ENCODE peak calls at places on chromosomes 7 and 10, in four cellular contexts. One of them, this sample, is unnamed.

GRCh38 chr10:62043493-62043938 is 142.0 kb downstream of the ARID5B start:
- DNase-seq in IMR-90: peak; percentile 82
- DNase-seq in hepatocyte: no peak
- DNase-seq in adrenal gland: no peak
- DNase-seq in this sample: peak; percentile 18

GRCh38 chr10:122786269-122786668 is 59.4 kb downstream of the CUZD1 start:
- DNase-seq in adrenal gland: no peak
- DNase-seq in hepatocyte: peak; percentile 66
- DNase-seq in IMR-90: peak; percentile 33
- DNase-seq in this sample: peak; percentile 79

GRCh38 chr7:24685706-24686105 is 71.6 kb downstream of the GSDME start:
- DNase-seq in IMR-90: no peak
- DNase-seq in hepatocyte: no peak
- DNase-seq in adrenal gland: no peak
- DNase-seq in this sample: no peak

GRCh38 chr7:14876194-14876593 is 26.4 kb downstream of the DGKB start:
- DNase-seq in IMR-90: no peak
- DNase-seq in adrenal gland: no peak
- DNase-seq in hepatocyte: no peak
- DNase-seq in this sample: peak; percentile 39

GRCh38 chr10:13769926-13770325 is 183.2 kb downstream of the PRPF18 start:
- DNase-seq in IMR-90: peak; percentile 80
- DNase-seq in hepatocyte: no peak
- DNase-seq in adrenal gland: no peak
- DNase-seq in this sample: no peak

GRCh38 chr7:18768256-18768655 is 272.7 kb downstream of the HDAC9 start:
- DNase-seq in adrenal gland: no peak
- DNase-seq in hepatocyte: no peak
- DNase-seq in IMR-90: peak; percentile 55
- DNase-seq in this sample: no peak

GRCh38 chr7:111029574-111030357 is 61.2 kb upstream of the LRRN3 start:
- DNase-seq in hepatocyte: peak; percentile 33
- DNase-seq in IMR-90: peak; percentile 17
- DNase-seq in adrenal gland: peak; percentile 72
- DNase-seq in this sample: no peak

GRCh38 chr7:70037171-70037933 is 439.1 kb downstream of the AUTS2 start:
- DNase-seq in hepatocyte: no peak
- DNase-seq in IMR-90: no peak
- DNase-seq in adrenal gland: no peak
- DNase-seq in this sample: no peak

GRCh38 chr7:19009936-19010280 is 107.5 kb downstream of the TWIST1 start:
- DNase-seq in adrenal gland: no peak
- DNase-seq in hepatocyte: no peak
- DNase-seq in IMR-90: peak; percentile 58
- DNase-seq in this sample: no peak

GRCh38 chr7:17299477-17299991 is 1.1 kb downstream of the AHR start:
- DNase-seq in hepatocyte: peak; percentile 15
- DNase-seq in IMR-90: peak; percentile 24
- DNase-seq in adrenal gland: no peak
- DNase-seq in this sample: peak; percentile 52

GRCh38 chr10:128382225-128382624 is 256.0 kb upstream of the MKI67 start:
- DNase-seq in IMR-90: no peak
- DNase-seq in hepatocyte: no peak
- DNase-seq in adrenal gland: no peak
- DNase-seq in this sample: no peak

GRCh38 chr7:157021893-157022680 is 11.6 kb upstream of the MNX1 start:
- DNase-seq in IMR-90: no peak
- DNase-seq in hepatocyte: no peak
- DNase-seq in adrenal gland: no peak
- DNase-seq in this sample: peak; percentile 70

GRCh38 chr10:79347894-79348639 is 798 bp downstream of the PPIF start:
- DNase-seq in hepatocyte: peak; percentile 76
- DNase-seq in IMR-90: peak; percentile 69
- DNase-seq in adrenal gland: peak; percentile 81
- DNase-seq in this sample: peak; percentile 97

GRCh38 chr7:151902306-151902705 is 25.4 kb upstream of the PRKAG2 start:
- DNase-seq in IMR-90: no peak
- DNase-seq in adrenal gland: no peak
- DNase-seq in hepatocyte: no peak
- DNase-seq in this sample: no peak

GRCh38 chr10:43251664-43252165 is 15.2 kb downstream of the RASGEF1A start:
- DNase-seq in IMR-90: no peak
- DNase-seq in adrenal gland: no peak
- DNase-seq in hepatocyte: no peak
- DNase-seq in this sample: peak; percentile 76

GRCh38 chr7:143519411-143520131 is 41.9 kb downstream of the TAS2R41 start:
- DNase-seq in adrenal gland: no peak
- DNase-seq in hepatocyte: no peak
- DNase-seq in IMR-90: peak; percentile 68
- DNase-seq in this sample: peak; percentile 86

GRCh38 chr10:31906039-31906438 is 22.6 kb downstream of the ARHGAP12 start:
- DNase-seq in adrenal gland: no peak
- DNase-seq in IMR-90: peak; percentile 34
- DNase-seq in hepatocyte: no peak
- DNase-seq in this sample: no peak

DNA sequence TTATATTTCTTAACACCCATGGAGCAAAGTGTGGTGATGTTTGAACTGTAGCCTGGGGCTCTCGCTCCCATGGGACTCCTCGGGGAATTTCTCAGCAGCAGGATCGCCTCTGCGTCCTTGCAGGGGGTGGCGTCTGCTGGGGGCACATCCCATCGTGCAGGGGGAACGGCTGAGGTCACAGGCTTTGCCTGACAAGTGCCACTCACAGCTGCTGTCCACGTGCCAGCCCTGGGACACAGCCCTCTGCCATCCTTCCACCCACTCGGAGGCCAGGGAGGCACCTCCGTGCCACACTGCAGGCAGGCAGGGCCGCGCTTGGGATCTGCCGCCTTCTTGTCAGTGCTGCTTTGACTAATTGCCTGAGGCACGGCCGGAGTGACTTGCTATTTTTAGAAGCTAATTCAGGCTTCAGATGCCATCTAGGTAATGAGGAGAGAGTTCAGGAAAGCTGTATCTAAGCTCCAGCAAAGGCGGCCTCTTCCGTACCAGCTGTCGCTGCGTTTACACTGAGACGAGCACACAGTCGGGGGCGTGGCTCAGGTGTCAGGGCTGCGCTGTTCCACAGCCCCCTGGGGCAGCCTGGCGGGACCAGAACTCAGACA is 45.7 kb downstream of the PITRM1 start:
- DNase-seq in IMR-90: no peak
- DNase-seq in hepatocyte: peak; percentile 55
- DNase-seq in adrenal gland: peak; percentile 39
- DNase-seq in this sample: peak; percentile 73
- H3K36me3 ChIP-seq in IMR-90: peaks cover 87% of the 10 kb centered on the region
- H3K36me3 ChIP-seq in hepatocyte: no peaks in the 10 kb centered on the region
- H3K36me3 ChIP-seq in adrenal gland: no peaks in the 10 kb centered on the region
- H3K36me3 ChIP-seq in this sample: peaks cover 63% of the 10 kb centered on the region

DNA sequence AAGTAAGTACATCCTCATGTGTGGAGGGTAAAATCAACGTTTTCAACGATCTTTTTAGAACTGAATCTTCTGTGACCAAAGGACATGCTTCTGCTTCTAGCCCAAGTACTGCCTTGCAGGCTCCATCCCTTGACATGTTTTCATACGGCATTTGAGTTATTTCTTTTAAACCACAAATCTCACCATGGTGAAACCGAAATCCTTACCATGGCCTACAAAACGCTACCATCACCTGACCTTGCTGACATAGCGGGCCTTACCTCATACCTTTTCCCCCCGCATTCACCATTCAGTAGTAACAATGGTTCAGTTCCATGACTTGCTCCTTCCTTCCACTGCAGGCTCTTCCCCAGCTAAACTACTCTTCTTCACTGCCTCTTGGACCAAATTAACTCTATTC is 3.5 kb downstream of the RNF216 start:
- DNase-seq in hepatocyte: no peak
- DNase-seq in IMR-90: no peak
- DNase-seq in adrenal gland: no peak
- DNase-seq in this sample: no peak
- H3K4me1 ChIP-seq in hepatocyte: peaks cover 12% of the 10 kb centered on the region
- H3K4me1 ChIP-seq in IMR-90: peaks cover 11% of the 10 kb centered on the region
- H3K4me1 ChIP-seq in adrenal gland: peaks cover 16% of the 10 kb centered on the region
- H3K4me1 ChIP-seq in this sample: peaks cover 23% of the 10 kb centered on the region

GRCh38 chr10:7264313-7264741 is 146.5 kb downstream of the SFMBT2 start:
- DNase-seq in hepatocyte: peak; percentile 26
- DNase-seq in IMR-90: peak; percentile 17
- DNase-seq in adrenal gland: peak; percentile 71
- DNase-seq in this sample: no peak

GRCh38 chr10:7260412-7260900 is 150.4 kb downstream of the SFMBT2 start:
- DNase-seq in adrenal gland: peak; percentile 96
- DNase-seq in hepatocyte: peak; percentile 71
- DNase-seq in IMR-90: peak; percentile 86
- DNase-seq in this sample: peak; percentile 72

GRCh38 chr10:7260912-7261700 is 149.7 kb downstream of the SFMBT2 start:
- DNase-seq in IMR-90: peak; percentile 65
- DNase-seq in adrenal gland: peak; percentile 39
- DNase-seq in hepatocyte: peak; percentile 25
- DNase-seq in this sample: no peak

DNA sequence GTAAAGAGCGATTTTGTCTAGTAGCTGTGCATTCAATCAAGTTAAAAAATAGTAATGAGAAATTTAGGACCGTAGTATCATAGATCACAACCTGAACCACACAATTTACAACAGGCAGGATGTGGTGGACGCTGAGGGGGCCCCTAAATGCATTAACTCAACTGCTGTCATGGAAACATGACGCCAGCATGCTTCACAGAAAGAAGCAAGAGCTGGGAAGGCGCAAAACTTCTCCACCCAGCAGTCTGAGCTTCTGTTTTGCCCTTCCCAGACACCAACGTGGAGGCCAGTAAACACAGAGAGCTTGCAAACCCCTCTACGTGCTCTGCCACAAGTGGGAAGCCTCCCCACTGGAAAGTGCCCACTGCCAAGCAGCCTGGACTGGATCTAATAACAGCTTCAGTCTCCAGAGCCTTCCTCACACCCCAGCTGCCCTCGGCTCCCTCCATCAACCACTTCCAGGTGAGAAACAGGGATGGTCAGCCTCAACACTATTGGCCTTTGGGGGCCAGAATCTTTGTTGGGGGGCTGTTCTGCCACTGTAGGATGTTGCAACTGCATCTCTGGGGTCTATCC is 151.8 kb downstream of the SFMBT2 start:
- DNase-seq in IMR-90: no peak
- DNase-seq in adrenal gland: no peak
- DNase-seq in hepatocyte: no peak
- DNase-seq in this sample: no peak
- H3K36me3 ChIP-seq in IMR-90: no peaks in the 10 kb centered on the region
- H3K36me3 ChIP-seq in adrenal gland: no peaks in the 10 kb centered on the region
- H3K36me3 ChIP-seq in hepatocyte: no peaks in the 10 kb centered on the region
- H3K36me3 ChIP-seq in this sample: no peaks in the 10 kb centered on the region

DNA sequence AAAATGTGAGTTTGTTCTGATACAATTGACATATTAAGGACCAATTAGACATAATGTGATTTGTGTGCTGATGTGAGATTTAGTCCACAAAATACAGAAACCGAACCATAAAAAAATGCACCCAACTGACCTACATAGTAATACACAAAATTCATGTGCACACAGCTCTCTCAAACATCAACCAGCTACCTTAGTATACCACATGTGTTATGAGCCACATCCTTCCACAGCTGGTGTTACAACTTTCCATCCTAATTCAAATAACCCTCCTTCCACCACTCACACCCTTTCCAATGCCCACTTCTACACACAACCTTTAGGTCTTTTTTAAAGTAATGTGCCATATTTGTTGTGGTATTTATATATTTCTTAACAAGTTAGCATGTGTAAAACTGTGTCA is 31.7 kb upstream of the C7orf33 start:
- DNase-seq in IMR-90: no peak
- DNase-seq in adrenal gland: no peak
- DNase-seq in hepatocyte: no peak
- DNase-seq in this sample: no peak
- H3K4me1 ChIP-seq in IMR-90: no peaks in the 10 kb centered on the region
- H3K4me1 ChIP-seq in adrenal gland: no peaks in the 10 kb centered on the region
- H3K4me1 ChIP-seq in hepatocyte: no peaks in the 10 kb centered on the region
- H3K4me1 ChIP-seq in this sample: no peaks in the 10 kb centered on the region

GRCh38 chr7:149171894-149172533 is 23.3 kb upstream of the ZNF282 start:
- DNase-seq in hepatocyte: no peak
- DNase-seq in IMR-90: peak; percentile 63
- DNase-seq in adrenal gland: no peak
- DNase-seq in this sample: peak; percentile 45

GRCh38 chr7:149166142-149166541 is 18.9 kb downstream of the ZNF398 start:
- DNase-seq in adrenal gland: no peak
- DNase-seq in hepatocyte: no peak
- DNase-seq in IMR-90: no peak
- DNase-seq in this sample: no peak

GRCh38 chr7:149172534-149172920 is 22.8 kb upstream of the ZNF282 start:
- DNase-seq in adrenal gland: no peak
- DNase-seq in hepatocyte: no peak
- DNase-seq in IMR-90: no peak
- DNase-seq in this sample: no peak

GRCh38 chr7:149161241-149161848 is 14.1 kb downstream of the ZNF398 start:
- DNase-seq in hepatocyte: no peak
- DNase-seq in adrenal gland: no peak
- DNase-seq in IMR-90: peak; percentile 59
- DNase-seq in this sample: no peak

DNA sequence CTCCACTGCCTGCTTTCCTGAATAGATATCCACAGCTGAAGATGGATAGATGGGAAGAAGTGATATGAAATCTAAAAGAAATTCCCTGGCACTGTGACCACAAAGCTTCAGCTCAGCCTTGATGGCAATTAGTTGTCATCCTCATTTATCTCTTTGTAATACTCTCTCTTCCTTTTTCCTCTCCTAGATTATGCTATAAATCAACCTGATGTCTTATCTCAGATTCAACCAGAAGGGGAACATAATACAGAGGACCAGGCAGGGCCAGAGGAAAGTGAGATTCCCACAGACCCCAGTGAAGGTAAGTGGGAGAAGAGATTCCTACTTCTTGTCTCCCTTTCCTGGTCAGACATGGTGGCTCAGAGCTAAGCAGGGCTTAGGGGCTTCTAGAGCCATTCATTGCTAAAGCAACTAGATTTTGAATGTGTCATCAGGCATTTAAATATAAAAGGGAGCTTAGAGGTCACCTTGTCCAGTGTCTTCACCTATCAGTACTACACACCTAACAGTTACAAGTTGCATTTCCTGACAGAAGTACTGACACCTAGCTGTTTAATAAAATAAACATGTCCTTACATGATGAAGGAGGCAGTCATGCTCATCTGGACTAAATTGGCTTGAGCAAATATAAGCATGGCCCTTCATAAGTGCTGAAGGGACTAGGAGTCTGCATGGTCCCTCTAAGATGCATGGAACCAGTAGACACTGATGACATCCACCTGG is 19.5 kb downstream of the ZNF398 start:
- DNase-seq in hepatocyte: no peak
- DNase-seq in adrenal gland: no peak
- DNase-seq in IMR-90: no peak
- DNase-seq in this sample: no peak
- H3K36me3 ChIP-seq in hepatocyte: no peaks in the 10 kb centered on the region
- H3K36me3 ChIP-seq in adrenal gland: peaks cover 61% of the 10 kb centered on the region
- H3K36me3 ChIP-seq in IMR-90: peaks cover 34% of the 10 kb centered on the region
- H3K36me3 ChIP-seq in this sample: peaks cover 69% of the 10 kb centered on the region

DNA sequence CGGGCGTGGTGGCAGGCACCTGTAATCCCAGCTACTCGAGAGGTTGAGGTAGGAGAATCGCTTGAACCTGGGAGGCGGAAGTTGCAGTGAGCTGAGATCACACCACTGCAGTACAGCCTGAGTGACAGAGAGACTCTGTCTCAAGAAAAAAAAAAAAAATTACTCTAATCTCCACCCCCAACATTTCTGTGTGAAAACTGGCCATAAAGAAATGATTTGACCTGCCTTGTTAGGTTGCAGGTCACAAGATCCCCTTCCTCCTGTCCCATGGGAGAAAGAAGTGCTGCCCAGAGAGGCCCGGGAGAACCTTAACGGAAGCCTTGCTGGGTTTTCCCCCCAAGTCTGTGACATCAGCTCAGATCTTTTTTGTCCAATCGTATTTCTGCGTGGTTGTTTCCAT is 8.7 kb upstream of the CALHM1 start:
- DNase-seq in IMR-90: no peak
- DNase-seq in adrenal gland: no peak
- DNase-seq in hepatocyte: no peak
- DNase-seq in this sample: peak; percentile 23
- H3K4me1 ChIP-seq in IMR-90: peaks cover 3% of the 10 kb centered on the region
- H3K4me1 ChIP-seq in adrenal gland: no peaks in the 10 kb centered on the region
- H3K4me1 ChIP-seq in hepatocyte: no peaks in the 10 kb centered on the region
- H3K4me1 ChIP-seq in this sample: no peaks in the 10 kb centered on the region

This sample was measured in osteoblast.